ENCODE peak calls at places on chromosomes 12 and 14, in eight cellular contexts. Q is IMR-90, S is cardiac muscle cell, X is colonic mucosa, C is body of pancreas, O is A549, F is AG10803, E is SK-N-SH. N is an unnamed sample.

GRCh38 chr12:123748661-123749060 is 13.4 kb upstream of the DNAH10 start:
- DNase-seq in Q (peak; percentile 49), S (no peak), X (no peak), C (no peak), O (no peak), F (no peak), E (no peak), N (peak; percentile 44)

GRCh38 chr12:89949457-89950195 is 241.0 kb upstream of the ATP2B1 start:
- DNase-seq in Q (peak; percentile 64), S (peak; percentile 45), X (peak; percentile 55), C (no peak), O (peak; percentile 71), F (peak; percentile 81), E (no peak), N (no peak)

GRCh38 chr14:95758331-95758730 is 44.4 kb upstream of the TCL1A start:
- DNase-seq in Q (no peak), S (no peak), X (no peak), C (no peak), O (no peak), F (no peak), E (no peak), N (no peak)

GRCh38 chr14:52025952-52026510 is 36.7 kb downstream of the RTRAF start:
- DNase-seq in Q (peak; percentile 40), S (peak; percentile 47), X (no peak), C (no peak), O (no peak), F (peak; percentile 16), E (no peak), N (no peak)

GRCh38 chr14:68978550-68978911 is 571 bp downstream of the ACTN1 start:
- DNase-seq in Q (no peak), S (peak; percentile 86), X (peak; percentile 70), C (peak; percentile 82), O (peak; percentile 44), F (peak; percentile 55), E (peak; percentile 79), N (peak; percentile 80)

GRCh38 chr12:127290251-127290650 is 976.7 kb upstream of the TMEM132C start:
- DNase-seq in Q (no peak), S (no peak), X (no peak), C (no peak), O (no peak), F (no peak), E (no peak), N (no peak)

GRCh38 chr14:56150018-56150417 is 31.8 kb downstream of the PELI2 start:
- DNase-seq in Q (no peak), S (no peak), X (no peak), C (no peak), O (no peak), F (no peak), E (no peak), N (no peak)

GRCh38 chr12:123478762-123479161 is 20.8 kb downstream of the SNRNP35 start:
- DNase-seq in Q (peak; percentile 18), S (no peak), X (no peak), C (no peak), O (no peak), F (peak; percentile 7), E (no peak), N (no peak)

GRCh38 chr12:94265966-94266365 is 117.6 kb downstream of the PLXNC1 start:
- DNase-seq in Q (no peak), S (no peak), X (no peak), C (no peak), O (no peak), F (peak; percentile 79), E (no peak), N (no peak)

GRCh38 chr12:3073438-3074255 is 3.5 kb upstream of the TSPAN9 start:
- DNase-seq in Q (peak; percentile 92), S (peak; percentile 88), X (peak; percentile 87), C (peak; percentile 83), O (peak; percentile 92), F (peak; percentile 80), E (peak; percentile 90), N (peak; percentile 89)

GRCh38 chr14:102389261-102389660 is 26.5 kb downstream of the TECPR2 start:
- DNase-seq in Q (no peak), S (no peak), X (no peak), C (no peak), O (no peak), F (no peak), E (no peak), N (no peak)

GRCh38 chr12:93002278-93003054 is 73.4 kb upstream of the EEA1 start:
- DNase-seq in Q (peak; percentile 92), S (no peak), X (no peak), C (no peak), O (no peak), F (peak; percentile 94), E (no peak), N (no peak)

GRCh38 chr12:13197526-13198141 is 1.1 kb downstream of the EMP1 start:
- DNase-seq in Q (peak; percentile 36), S (no peak), X (peak; percentile 40), C (peak; percentile 17), O (no peak), F (peak; percentile 71), E (no peak), N (no peak)

GRCh38 chr12:56589783-56590182 is 40.3 kb downstream of the BAZ2A start:
- DNase-seq in Q (no peak), S (no peak), X (peak; percentile 28), C (no peak), O (no peak), F (no peak), E (no peak), N (no peak)

GRCh38 chr12:53279283-53279869 is 11.3 kb downstream of the ESPL1 start:
- DNase-seq in Q (no peak), S (no peak), X (no peak), C (no peak), O (no peak), F (no peak), E (no peak), N (no peak)

GRCh38 chr14:20662968-20663731 is 21.2 kb upstream of the RNASE4 start:
- DNase-seq in Q (peak; percentile 55), S (peak; percentile 27), X (peak; percentile 89), C (peak; percentile 87), O (peak; percentile 74), F (peak; percentile 52), E (no peak), N (no peak)

GRCh38 chr12:25796523-25797000 is 161.9 kb upstream of the RASSF8 start:
- DNase-seq in Q (peak; percentile 67), S (peak; percentile 22), X (no peak), C (no peak), O (no peak), F (peak; percentile 33), E (no peak), N (no peak)

GRCh38 chr12:15767301-15767700 is 21.9 kb downstream of the EPS8 start:
- DNase-seq in Q (no peak), S (no peak), X (no peak), C (no peak), O (no peak), F (no peak), E (no peak), N (no peak)

GRCh38 chr14:89304972-89305703 is 111.9 kb downstream of the FOXN3 start:
- DNase-seq in Q (peak; percentile 78), S (no peak), X (no peak), C (peak; percentile 35), O (no peak), F (peak; percentile 76), E (peak; percentile 42), N (no peak)

GRCh38 chr12:67925551-67925950 is 63.7 kb upstream of the IFNG-AS1 start:
- DNase-seq in Q (no peak), S (no peak), X (no peak), C (no peak), O (no peak), F (no peak), E (no peak), N (no peak)

GRCh38 chr14:75982724-75983358 is 1.0 kb upstream of the TGFB3 start:
- DNase-seq in Q (peak; percentile 61), S (no peak), X (peak; percentile 57), C (peak; percentile 85), O (peak; percentile 74), F (peak; percentile 78), E (no peak), N (no peak)
- TF ChIP-seq CTCF in Q (no peak), S (no peak), X (peak; percentile 18), C (no peak), O (no peak), F (no peak), E (no peak), N (peak; percentile 48)

DNA sequence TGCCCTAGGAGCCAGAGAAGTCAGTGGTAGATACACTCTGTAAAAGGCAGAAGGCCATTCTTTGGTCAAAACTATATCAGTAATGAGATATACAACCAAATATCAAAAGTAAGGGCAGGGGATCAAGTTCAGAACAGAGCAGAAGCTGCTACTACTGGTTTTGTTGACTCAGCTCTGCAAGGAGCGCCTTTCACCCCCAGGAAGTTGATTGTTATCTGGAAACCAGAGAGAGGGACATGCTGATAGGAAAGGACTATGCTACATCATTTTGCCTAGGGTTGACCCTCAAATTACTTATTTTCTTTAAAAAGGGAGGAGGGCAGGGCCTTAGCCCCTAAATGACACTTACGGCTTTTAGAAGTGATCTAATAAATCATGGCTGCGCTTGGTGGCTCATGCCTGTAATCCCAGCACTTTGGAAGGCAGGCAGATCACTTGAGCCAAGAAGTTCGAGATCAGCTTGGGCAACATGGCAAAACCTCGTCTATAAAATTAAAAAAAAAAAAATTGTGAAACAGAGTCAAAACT is 194.0 kb downstream of the KLHL28 start:
- DNase-seq in Q (no peak), S (no peak), X (no peak), C (no peak), O (no peak), F (no peak), E (no peak), N (no peak)
- TF ChIP-seq CTCF in Q (no peak), S (no peak), X (no peak), C (no peak), O (no peak), F (no peak), E (no peak), N (no peak)

GRCh38 chr14:26531894-26532293 is 65.9 kb downstream of the NOVA1 start:
- DNase-seq in Q (peak; percentile 81), S (no peak), X (no peak), C (no peak), O (peak; percentile 14), F (peak; percentile 49), E (no peak), N (no peak)
- TF ChIP-seq CTCF in Q (peak; percentile 62), S (peak; percentile 48), X (no peak), C (no peak), O (no peak), F (peak; percentile 41), E (peak; percentile 47), N (peak; percentile 34)

GRCh38 chr12:6437586-6437985 is 7.2 kb upstream of the CD27 start:
- DNase-seq in Q (no peak), S (no peak), X (no peak), C (peak; percentile 0), O (no peak), F (no peak), E (no peak), N (no peak)
- TF ChIP-seq CTCF in Q (no peak), S (no peak), X (no peak), C (no peak), O (no peak), F (no peak), E (no peak), N (no peak)

DNA sequence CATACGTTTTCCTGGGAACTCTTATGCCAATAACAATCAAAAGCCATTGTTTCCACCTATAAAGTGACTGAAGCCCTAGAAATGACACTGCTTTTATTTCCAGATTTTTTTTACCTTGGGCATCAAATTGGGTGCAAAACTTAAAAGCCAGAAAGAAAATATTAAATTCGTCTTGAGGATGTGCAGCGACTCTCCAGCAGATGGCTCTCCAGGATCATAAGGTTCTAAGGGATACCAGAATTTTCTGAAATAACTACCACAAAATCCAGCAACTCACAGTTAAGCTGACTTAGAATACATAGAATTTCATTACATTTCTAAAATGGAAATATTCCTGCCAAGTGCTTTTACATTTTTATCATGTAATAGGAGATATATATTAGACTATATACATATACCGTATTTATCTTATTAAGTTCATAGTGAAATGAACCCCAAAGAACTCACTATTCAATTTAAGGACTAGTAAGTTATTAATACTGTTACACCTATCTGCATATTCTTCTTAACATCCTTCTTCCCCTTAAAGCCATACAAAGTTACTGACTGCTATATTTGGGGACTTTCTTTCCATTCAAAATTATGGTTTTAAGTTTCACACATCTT is 44.0 kb downstream of the ARMH4 start:
- DNase-seq in Q (peak; percentile 79), S (peak; percentile 60), X (peak; percentile 32), C (peak; percentile 25), O (peak; percentile 40), F (peak; percentile 74), E (peak; percentile 51), N (no peak)
- TF ChIP-seq CTCF in Q (peak; percentile 91), S (peak; percentile 75), X (peak; percentile 71), C (peak; percentile 62), O (peak; percentile 95), F (peak; percentile 89), E (peak; percentile 89), N (peak; percentile 87)

N was measured in type B pancreatic cell.